ENCODE peak calls at places on chromosomes 13 and 19, in six cellular contexts. E, H, N, R, P and Q are unnamed samples.

GRCh38 chr19:15696654-15697194 is 23.8 kb downstream of the CYP4F12 start:
- DNase-seq in R (no peak), H (no peak), P (no peak), N (no peak), E (no peak), Q (no peak)

GRCh38 chr19:5665781-5666513 is 14.4 kb downstream of the MICOS13 start:
- DNase-seq in H (no peak), E (peak), N (no peak), R (peak), P (no peak), Q (no peak)

GRCh38 chr19:41882568-41883462 is at the start of gene ARHGEF1:
- DNase-seq in E (no peak), P (no peak), H (peak), N (peak), R (peak), Q (no peak)

GRCh38 chr19:56253737-56254136 is 18.8 kb upstream of the EDDM13 start:
- DNase-seq in N (peak), E (peak), R (no peak), P (no peak), H (no peak), Q (no peak)

GRCh38 chr13:81106348-81106747 is 765.4 kb upstream of the SPRY2 start:
- DNase-seq in P (no peak), H (no peak), N (no peak), R (no peak), E (no peak), Q (no peak)

GRCh38 chr13:102580552-102581169 is 16.1 kb upstream of the TPP2 start:
- DNase-seq in R (no peak), N (no peak), H (no peak), E (peak), P (no peak), Q (peak)

GRCh38 chr13:99968521-99969367 is 2.8 kb downstream of the ZIC5 start:
- DNase-seq in E (no peak), R (no peak), H (peak), P (peak), N (no peak), Q (no peak)

GRCh38 chr19:5536337-5536894 is 31.3 kb downstream of the TINCR start:
- DNase-seq in H (no peak), R (no peak), E (peak), N (peak), P (no peak), Q (peak)

GRCh38 chr13:97319088-97319487 is 97.0 kb downstream of the MBNL2 start:
- DNase-seq in P (no peak), H (no peak), R (no peak), N (no peak), E (no peak), Q (no peak)

GRCh38 chr13:27621116-27621365 is 651 bp upstream of the POLR1D start:
- DNase-seq in P (no peak), N (no peak), E (no peak), H (no peak), R (no peak), Q (no peak)

GRCh38 chr13:113393226-113393571 is 29.3 kb upstream of the GRTP1 start:
- DNase-seq in E (no peak), R (no peak), N (no peak), P (peak), H (no peak), Q (no peak)

GRCh38 chr19:35783469-35784400 is 8.4 kb downstream of the ARHGAP33 start:
- DNase-seq in R (no peak), E (no peak), N (no peak), P (no peak), H (no peak), Q (no peak)

GRCh38 chr19:24033962-24034342 is 53.0 kb upstream of the ZNF254 start:
- DNase-seq in H (peak), N (peak), E (peak), P (peak), R (no peak), Q (peak)

GRCh38 chr13:67662997-67663396 is 432.9 kb upstream of the PCDH9 start:
- DNase-seq in R (no peak), H (no peak), N (no peak), P (no peak), E (no peak), Q (no peak)

GRCh38 chr13:36981156-36981743 is 17.9 kb downstream of the ALG5 start:
- DNase-seq in E (peak), N (no peak), H (no peak), P (no peak), R (no peak), Q (no peak)

GRCh38 chr13:59409211-59409610 is 754.5 kb downstream of the DIAPH3 start:
- DNase-seq in E (no peak), H (no peak), R (peak), P (no peak), N (no peak), Q (no peak)

GRCh38 chr13:23504188-23504587 is 66.0 kb upstream of the TNFRSF19 start:
- DNase-seq in H (no peak), N (no peak), P (no peak), R (no peak), E (peak), Q (no peak)

GRCh38 chr13:87536499-87536898 is 134.7 kb upstream of the SLITRK5 start:
- DNase-seq in R (no peak), E (no peak), P (no peak), N (no peak), H (no peak), Q (no peak)

GRCh38 chr19:18397242-18398202 is at the start of gene LRRC25:
- DNase-seq in H (peak), R (peak), E (no peak), P (peak), N (no peak), Q (no peak)

GRCh38 chr13:111493468-111493867 is 173.0 kb downstream of the TEX29 start:
- DNase-seq in H (no peak), N (no peak), E (no peak), R (no peak), P (peak), Q (no peak)

GRCh38 chr19:38852231-38853044 is 2.7 kb upstream of the HNRNPL start:
- DNase-seq in E (peak), P (peak), N (peak), R (peak), H (peak), Q (peak)

GRCh38 chr13:101453784-101454201 is 1.3 kb downstream of the ITGBL1 start:
- DNase-seq in R (no peak), E (no peak), H (no peak), P (no peak), N (no peak), Q (no peak)
- TF ChIP-seq CTCF in R (no peak), E (no peak), H (no peak), P (peak), N (no peak), Q (no peak)

GRCh38 chr13:40755082-40755755 is 15.8 kb downstream of the MRPS31 start:
- DNase-seq in E (no peak), H (no peak), N (no peak), R (no peak), P (no peak), Q (no peak)

GRCh38 chr13:40749327-40749726 is 21.7 kb downstream of the MRPS31 start:
- DNase-seq in E (no peak), H (no peak), N (no peak), P (no peak), R (no peak), Q (no peak)
- TF ChIP-seq CTCF in E (no peak), H (no peak), N (peak), P (no peak), R (no peak), Q (peak)

DNA sequence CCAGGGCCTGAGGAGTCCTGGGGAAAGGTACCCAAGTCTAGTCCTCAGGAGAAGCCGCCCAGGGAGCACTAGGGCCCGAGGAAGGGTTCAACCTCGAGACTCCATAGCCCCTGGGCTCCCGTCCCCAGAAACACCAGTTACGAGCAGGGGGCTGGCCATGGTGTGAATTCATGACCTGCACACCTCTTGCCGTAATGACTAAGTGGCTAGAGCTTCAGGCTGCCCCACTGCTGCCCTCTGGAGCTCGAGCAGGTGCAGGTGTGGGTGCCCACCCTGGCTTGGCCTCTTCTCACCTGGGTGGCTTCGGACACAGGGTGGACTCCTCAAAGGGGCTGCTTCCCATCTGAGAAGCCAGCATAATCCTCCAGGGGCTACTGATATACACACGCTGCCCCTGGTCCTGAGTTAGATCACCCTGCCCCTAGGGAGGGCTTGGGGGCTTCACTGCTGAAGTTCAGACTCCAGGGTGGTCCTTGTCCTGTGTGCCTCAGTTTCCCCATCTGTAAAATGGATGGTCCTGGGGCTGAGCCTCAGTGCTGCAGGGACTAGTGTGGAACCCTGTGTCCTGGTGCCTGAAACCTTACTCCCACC is 13.6 kb downstream of the SPC24 start:
- DNase-seq in E (no peak), H (no peak), P (no peak), R (no peak), N (peak), Q (no peak)
- TF ChIP-seq CTCF in E (no peak), H (no peak), P (no peak), R (no peak), N (peak), Q (no peak)

GRCh38 chr13:91950803-91951202 is 552.4 kb downstream of the GPC5 start:
- DNase-seq in N (no peak), R (no peak), P (no peak), E (no peak), H (no peak), Q (no peak)

GRCh38 chr13:91946498-91947070 is 548.2 kb downstream of the GPC5 start:
- DNase-seq in P (no peak), H (no peak), N (no peak), R (no peak), E (no peak), Q (peak)
- TF ChIP-seq CTCF in P (no peak), H (no peak), N (no peak), R (no peak), E (no peak), Q (peak)